ENCODE peak calls at places on chromosomes 13 and 19, in seven cellular contexts. P is WERI-Rb-1, V is ovary, B is Caco-2, J is uterus, N is stomach, A is dorsolateral prefrontal cortex. O is an unnamed sample.

GRCh38 chr13:49214917-49215376 is 5.2 kb upstream of the MLNR start:
- DNase-seq in N (peak; percentile 42), A (no peak), V (no peak), J (no peak), P (no peak), B (no peak), O (peak; percentile 49)

GRCh38 chr13:25732146-25732865 is 319.5 kb downstream of the SHISA2 start:
- DNase-seq in B (no peak), J (no peak), N (no peak), P (no peak), A (no peak), V (no peak), O (no peak)

GRCh38 chr13:57716295-57716694 is 84.8 kb downstream of the PCDH17 start:
- DNase-seq in A (no peak), P (peak; percentile 10), V (no peak), N (no peak), B (peak; percentile 43), J (no peak), O (peak; percentile 6)

GRCh38 chr13:40383132-40383531 is 283.3 kb downstream of the FOXO1 start:
- DNase-seq in A (no peak), V (no peak), N (no peak), J (no peak), P (no peak), B (no peak), O (peak; percentile 44)

GRCh38 chr13:109569938-109570711 is 216.3 kb downstream of the IRS2 start:
- DNase-seq in B (no peak), J (no peak), N (peak; percentile 44), V (no peak), P (no peak), A (no peak), O (no peak)

GRCh38 chr19:46850228-46851203 is at the start of gene AP2S1:
- DNase-seq in A (peak; percentile 98), V (peak; percentile 94), B (peak; percentile 99), J (peak; percentile 98), P (peak; percentile 97), N (peak; percentile 94), O (peak; percentile 96)

GRCh38 chr13:76286178-76286577 is 600.0 kb downstream of the KCTD12 start:
- DNase-seq in B (no peak), A (no peak), J (no peak), N (no peak), P (no peak), V (no peak), O (no peak)

GRCh38 chr13:101323601-101324000 is 92.7 kb downstream of the NALCN start:
- DNase-seq in J (no peak), V (no peak), P (no peak), B (no peak), N (no peak), A (no peak), O (no peak)

GRCh38 chr19:6752257-6753177 is 13.0 kb downstream of the TRIP10 start:
- DNase-seq in A (no peak), V (peak; percentile 43), P (no peak), J (no peak), B (peak; percentile 94), N (no peak), O (peak; percentile 97)

GRCh38 chr13:99178636-99179035 is 22.0 kb upstream of the UBAC2 start:
- DNase-seq in V (no peak), A (no peak), B (no peak), P (no peak), N (no peak), J (no peak), O (peak; percentile 8)

GRCh38 chr13:60329221-60329983 is 67.6 kb upstream of the TDRD3 start:
- DNase-seq in N (peak; percentile 34), B (peak; percentile 83), A (no peak), V (no peak), J (no peak), P (peak; percentile 26), O (peak; percentile 63)

GRCh38 chr19:35725216-35725861 is 7.5 kb downstream of the KMT2B start:
- DNase-seq in J (no peak), B (no peak), A (no peak), V (no peak), P (no peak), N (no peak), O (peak; percentile 32)

GRCh38 chr19:12194827-12195500 is 32.1 kb downstream of the ZNF136 start:
- DNase-seq in V (peak; percentile 92), N (peak; percentile 90), P (peak; percentile 96), B (no peak), J (peak; percentile 67), A (peak; percentile 94), O (peak; percentile 83)

GRCh38 chr13:103431880-103432279 is 365.7 kb upstream of the SLC10A2 start:
- DNase-seq in J (no peak), B (no peak), P (no peak), V (no peak), N (no peak), A (no peak), O (no peak)

GRCh38 chr19:29771708-29772415 is 39.9 kb upstream of the CCNE1 start:
- DNase-seq in V (peak; percentile 36), N (peak; percentile 41), B (peak; percentile 69), P (peak; percentile 71), A (peak; percentile 59), J (no peak), O (peak; percentile 91)

GRCh38 chr13:72141845-72142470 is 275.0 kb upstream of the DACH1 start:
- DNase-seq in B (no peak), V (no peak), N (no peak), J (no peak), A (no peak), P (no peak), O (no peak)

GRCh38 chr13:77720988-77721387 is 23.5 kb downstream of the SLAIN1 start:
- DNase-seq in J (no peak), V (no peak), B (no peak), N (no peak), P (peak; percentile 49), A (no peak), O (no peak)

GRCh38 chr13:23741879-23742510 is 147.2 kb downstream of the MIPEP start:
- DNase-seq in B (peak; percentile 65), P (peak; percentile 58), V (no peak), J (no peak), N (no peak), A (no peak), O (peak; percentile 51)

GRCh38 chr19:52637718-52638585 is at the start of gene ZNF83:
- DNase-seq in A (peak; percentile 97), V (peak; percentile 97), J (peak; percentile 95), N (peak; percentile 96), B (peak; percentile 97), P (peak; percentile 88), O (peak; percentile 98)

GRCh38 chr19:51786651-51787494 is 8.1 kb upstream of the FPR3 start:
- DNase-seq in J (no peak), V (no peak), P (no peak), A (no peak), N (no peak), B (no peak), O (no peak)

GRCh38 chr13:36718686-36719085 is 44.9 kb downstream of the SERTM1 start:
- DNase-seq in V (no peak), P (no peak), B (no peak), N (no peak), J (no peak), A (no peak), O (no peak)

GRCh38 chr13:90485441-90485840 is 862.0 kb upstream of the MIR17HG start:
- DNase-seq in V (no peak), N (no peak), P (no peak), A (no peak), J (no peak), B (no peak), O (no peak)

GRCh38 chr19:11767633-11768133 is 883 bp downstream of the ZNF441 start:
- DNase-seq in A (peak; percentile 50), V (peak; percentile 44), B (peak; percentile 74), N (peak; percentile 49), P (peak; percentile 34), J (peak; percentile 22), O (peak; percentile 47)

GRCh38 chr19:1491849-1492170 is 829 bp downstream of the REEP6 start:
- DNase-seq in B (no peak), A (peak; percentile 42), P (no peak), J (no peak), V (no peak), N (no peak), O (no peak)
- H3K4me3 ChIP-seq in B (peak overlapping the region; percentile 97), A (peak overlapping the region; percentile 69), P (peak overlapping the region; percentile 72), J (no peak overlapping the region), V (no peak overlapping the region), N (peak overlapping the region; percentile 75), O (peak overlapping the region; percentile 61)

DNA sequence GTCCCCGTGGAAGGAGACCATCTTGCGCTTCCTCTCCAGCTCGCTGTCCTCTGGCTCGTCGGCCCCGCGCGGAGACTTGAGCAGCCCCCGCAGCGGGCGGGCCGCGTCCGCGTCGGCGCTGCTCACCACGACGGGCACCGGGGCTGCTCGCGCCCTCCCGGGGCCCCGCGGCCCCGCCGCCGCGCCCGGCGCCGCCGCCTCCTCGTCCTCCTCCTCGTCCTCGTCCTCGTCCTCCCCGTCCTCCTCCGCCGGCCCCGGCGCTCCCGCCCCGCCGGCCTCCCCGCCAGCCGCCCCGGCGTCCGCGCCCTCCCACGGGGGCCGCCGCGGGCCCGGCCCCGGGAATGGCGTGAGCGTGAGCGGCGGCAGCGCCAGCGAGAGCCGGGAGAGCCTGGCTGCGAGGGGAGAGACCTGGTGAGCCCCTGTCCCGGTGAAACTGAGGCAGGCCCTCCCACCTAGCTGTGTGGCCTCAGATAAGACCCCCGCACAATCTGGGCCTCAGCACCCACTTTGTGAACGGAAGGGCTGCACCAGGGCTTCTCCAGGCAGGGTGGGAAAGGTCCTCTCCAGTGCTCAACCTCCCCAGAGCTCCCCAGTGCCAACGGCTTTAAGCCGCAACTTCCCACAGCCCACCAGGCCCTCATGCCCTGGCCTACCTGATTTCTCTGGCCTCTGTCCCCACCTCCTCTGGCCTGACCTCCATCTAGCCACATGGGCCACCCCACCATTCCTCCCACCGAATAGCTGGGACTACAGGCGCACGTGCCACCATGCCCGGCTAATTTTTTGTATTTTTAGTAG is 17.7 kb downstream of the LMTK3 start:
- DNase-seq in J (no peak), V (peak; percentile 54), A (no peak), N (no peak), P (no peak), B (no peak), O (peak; percentile 51)
- H3K27me3 ChIP-seq in J (peaks cover 2% of the 10 kb centered on the region), V (peaks cover 2% of the 10 kb centered on the region), A (no peaks in the 10 kb centered on the region), N (peaks cover 12% of the 10 kb centered on the region), P (peaks cover 7% of the 10 kb centered on the region), B (no peaks in the 10 kb centered on the region), O (peaks cover 29% of the 10 kb centered on the region)

GRCh38 chr19:4284176-4284958 is 5.3 kb downstream of the SHD start:
- DNase-seq in V (no peak), N (no peak), A (no peak), J (no peak), P (peak; percentile 39), B (peak; percentile 94), O (peak; percentile 99)

GRCh38 chr19:4288091-4288777 is 9.2 kb downstream of the SHD start:
- DNase-seq in A (no peak), B (peak; percentile 46), V (no peak), P (no peak), J (no peak), N (no peak), O (peak; percentile 61)

GRCh38 chr19:4278926-4279529 is at the start of gene SHD:
- DNase-seq in P (peak; percentile 63), V (no peak), B (no peak), A (no peak), N (no peak), J (no peak), O (peak; percentile 94)

GRCh38 chr19:4279530-4280422 is 710 bp downstream of the SHD start:
- DNase-seq in B (no peak), V (no peak), J (no peak), A (no peak), N (no peak), P (peak; percentile 24), O (peak; percentile 81)

GRCh38 chr19:4284974-4285373 is 5.9 kb downstream of the SHD start:
- DNase-seq in A (no peak), B (no peak), N (no peak), P (no peak), J (no peak), V (no peak), O (no peak)
- H3K4me3 ChIP-seq in A (no peak overlapping the region), B (peak overlapping the region; percentile 36), N (no peak overlapping the region), P (no peak overlapping the region), J (no peak overlapping the region), V (no peak overlapping the region), O (no peak overlapping the region)

GRCh38 chr19:15584095-15584494 is 30.9 kb upstream of the CYP4F8 start:
- DNase-seq in B (no peak), J (no peak), P (no peak), N (no peak), V (no peak), A (no peak), O (no peak)
- H3K27me3 ChIP-seq in B (peaks cover 2% of the 10 kb centered on the region), J (peaks cover 6% of the 10 kb centered on the region), P (peaks cover 80% of the 10 kb centered on the region), N (peaks cover 22% of the 10 kb centered on the region), V (no peaks in the 10 kb centered on the region), A (peaks cover 5% of the 10 kb centered on the region), O (no peaks in the 10 kb centered on the region)